ENCODE peak calls at places on chromosome 6, in eight cellular contexts. D is IMR-90; Z is effector memory CD4-positive, alpha-beta T cell; S is left ventricle myocardium superior; P is cardiac muscle cell; M is activated CD4-positive, alpha-beta T cell treated with anti-CD3 and anti-CD28 coated beads for 48 hours; X is D341Med; U is sciatic nerve. T is an unnamed sample.

GRCh38 chr6:583116-583515 is 73.8 kb downstream of the HUS1B start:
- DNase-seq in D (no peak), Z (no peak), S (no peak), P (no peak), M (no peak), X (no peak), U (no peak), T (no peak)

GRCh38 chr6:82131441-82131840 is 116.1 kb downstream of the IBTK start:
- DNase-seq in D (no peak), Z (no peak), S (no peak), P (no peak), M (no peak), X (no peak), U (no peak), T (no peak)

GRCh38 chr6:5103250-5103649 is 18.1 kb downstream of the PPP1R3G start:
- DNase-seq in D (peak; percentile 58), Z (no peak), S (no peak), P (no peak), M (no peak), X (no peak), U (peak; percentile 30), T (no peak)

GRCh38 chr6:148954934-148955915 is 208.4 kb downstream of the UST start:
- DNase-seq in D (peak; percentile 63), Z (no peak), S (no peak), P (peak; percentile 39), M (no peak), X (no peak), U (no peak), T (no peak)

GRCh38 chr6:170460606-170461005 is 92.5 kb downstream of the PSMB1 start:
- DNase-seq in D (no peak), Z (no peak), S (no peak), P (no peak), M (no peak), X (no peak), U (no peak), T (no peak)

GRCh38 chr6:118280210-118280609 is 267.9 kb upstream of the PLN start:
- DNase-seq in D (peak; percentile 21), Z (no peak), S (no peak), P (no peak), M (no peak), X (no peak), U (no peak), T (no peak)

GRCh38 chr6:33959661-33960344 is 156.0 kb upstream of the MLN start:
- DNase-seq in D (no peak), Z (no peak), S (no peak), P (no peak), M (no peak), X (no peak), U (no peak), T (no peak)

GRCh38 chr6:158939255-158940170 is 60.5 kb downstream of the RSPH3 start:
- DNase-seq in D (no peak), Z (no peak), S (no peak), P (no peak), M (peak; percentile 7), X (no peak), U (no peak), T (no peak)

GRCh38 chr6:138115877-138116660 is 8.8 kb upstream of the PERP start:
- DNase-seq in D (peak; percentile 74), Z (peak; percentile 34), S (peak; percentile 63), P (peak; percentile 83), M (peak; percentile 50), X (peak; percentile 73), U (peak; percentile 64), T (peak; percentile 27)

GRCh38 chr6:108684809-108685329 is 124.2 kb downstream of the FOXO3 start:
- DNase-seq in D (peak; percentile 51), Z (no peak), S (no peak), P (no peak), M (no peak), X (no peak), U (no peak), T (no peak)

GRCh38 chr6:135114355-135115145 is 59.9 kb upstream of the HBS1L start:
- DNase-seq in D (no peak), Z (no peak), S (no peak), P (no peak), M (peak; percentile 79), X (no peak), U (no peak), T (no peak)

GRCh38 chr6:168638497-168639072 is 197.6 kb downstream of the SMOC2 start:
- DNase-seq in D (no peak), Z (no peak), S (no peak), P (no peak), M (no peak), X (no peak), U (no peak), T (no peak)

GRCh38 chr6:26216886-26217713 is 129.9 kb downstream of the HFE start:
- DNase-seq in D (peak; percentile 90), Z (peak; percentile 73), S (peak; percentile 86), P (peak; percentile 93), M (peak; percentile 88), X (peak; percentile 70), U (peak; percentile 86), T (peak; percentile 85)

GRCh38 chr6:70314240-70314639 is 11.4 kb upstream of the COL9A1 start:
- DNase-seq in D (no peak), Z (no peak), S (no peak), P (no peak), M (no peak), X (no peak), U (no peak), T (no peak)

GRCh38 chr6:163338671-163339405 is 75.7 kb upstream of the QKI start:
- DNase-seq in D (peak; percentile 56), Z (no peak), S (peak; percentile 60), P (peak; percentile 91), M (no peak), X (no peak), U (no peak), T (peak; percentile 25)

GRCh38 chr6:26187981-26188635 is 100.9 kb downstream of the HFE start:
- DNase-seq in D (peak; percentile 43), Z (peak; percentile 23), S (no peak), P (peak; percentile 21), M (peak; percentile 80), X (no peak), U (no peak), T (no peak)

GRCh38 chr6:143701343-143702234 is 23.8 kb downstream of the PHACTR2 start:
- DNase-seq in D (peak; percentile 13), Z (no peak), S (no peak), P (no peak), M (no peak), X (no peak), U (no peak), T (no peak)

GRCh38 chr6:117502580-117502979 is 20.1 kb downstream of the DCBLD1 start:
- DNase-seq in D (peak; percentile 35), Z (no peak), S (no peak), P (no peak), M (no peak), X (no peak), U (no peak), T (no peak)

GRCh38 chr6:39416728-39417127 is 94.2 kb upstream of the KCNK16 start:
- DNase-seq in D (peak; percentile 40), Z (no peak), S (no peak), P (no peak), M (no peak), X (no peak), U (no peak), T (no peak)

GRCh38 chr6:125393449-125393858 is 91.7 kb upstream of the HDDC2 start:
- DNase-seq in D (no peak), Z (no peak), S (no peak), P (peak; percentile 28), M (no peak), X (no peak), U (no peak), T (no peak)